ENCODE peak calls at places on chromosomes 13 and 19, in ten cellular contexts. F, S, O, V, T, A, B, Y, W and C are unnamed samples.

GRCh38 chr19:23305555-23305954 is 55.4 kb upstream of the ZNF724 start:
- DNase-seq in S (no peak), V (no peak), W (no peak), T (no peak), O (no peak), A (no peak), Y (no peak), B (no peak), F (no peak), C (no peak)

GRCh38 chr13:97018029-97018819 is 23.9 kb upstream of the OXGR1 start:
- DNase-seq in Y (peak; percentile 24), T (peak; percentile 75), B (peak; percentile 13), S (no peak), A (peak; percentile 80), W (peak; percentile 56), O (peak; percentile 50), F (peak; percentile 38), V (peak; percentile 52), C (peak; percentile 71)

GRCh38 chr13:95150555-95150954 is 150.7 kb downstream of the ABCC4 start:
- DNase-seq in T (no peak), B (no peak), O (no peak), W (no peak), A (no peak), S (no peak), F (no peak), V (no peak), Y (no peak), C (no peak)

GRCh38 chr19:39502640-39503417 is 4.1 kb downstream of the DLL3 start:
- DNase-seq in V (peak; percentile 82), B (peak; percentile 59), S (peak; percentile 28), Y (peak; percentile 65), T (peak; percentile 85), O (peak; percentile 50), W (peak; percentile 39), F (peak; percentile 33), A (peak; percentile 77), C (peak; percentile 55)

GRCh38 chr19:9850235-9850959 is 15.3 kb downstream of the PIN1 start:
- DNase-seq in O (peak; percentile 51), Y (no peak), T (no peak), S (no peak), W (no peak), A (no peak), V (no peak), F (no peak), B (no peak), C (no peak)

GRCh38 chr19:35216833-35217707 is 11.5 kb downstream of the FAM187B start:
- DNase-seq in O (peak; percentile 73), A (no peak), W (no peak), T (no peak), B (no peak), Y (peak; percentile 37), S (no peak), F (no peak), V (peak; percentile 65), C (no peak)

GRCh38 chr19:46714523-46715106 is 2.3 kb downstream of the PRKD2 start:
- DNase-seq in T (no peak), O (no peak), S (no peak), B (peak; percentile 51), W (no peak), F (no peak), A (no peak), V (no peak), Y (peak; percentile 70), C (no peak)

GRCh38 chr19:35943542-35944301 is 7.5 kb downstream of the LRFN3 start:
- DNase-seq in T (no peak), S (no peak), B (no peak), V (no peak), F (no peak), Y (no peak), W (no peak), O (no peak), A (no peak), C (no peak)

GRCh38 chr19:54427586-54427985 is 12.3 kb downstream of the TTYH1 start:
- DNase-seq in O (no peak), B (no peak), W (no peak), T (no peak), V (no peak), Y (no peak), A (no peak), F (no peak), S (no peak), C (no peak)

GRCh38 chr13:87123987-87124784 is 547.0 kb upstream of the SLITRK5 start:
- DNase-seq in S (peak; percentile 79), W (peak; percentile 79), F (no peak), Y (no peak), B (no peak), T (peak; percentile 95), V (no peak), O (peak; percentile 3), A (peak; percentile 89), C (no peak)

GRCh38 chr13:77584111-77584510 is 48.6 kb downstream of the SCEL start:
- DNase-seq in A (no peak), F (no peak), V (no peak), S (no peak), W (no peak), Y (no peak), B (no peak), T (no peak), O (no peak), C (no peak)

GRCh38 chr13:30870049-30870884 is 35.8 kb upstream of the MEDAG start:
- DNase-seq in S (peak; percentile 93), B (no peak), V (no peak), W (peak; percentile 98), T (peak; percentile 99), A (peak; percentile 99), O (peak; percentile 57), Y (no peak), F (peak; percentile 57), C (peak; percentile 51)

GRCh38 chr19:32864318-32865007 is 5.1 kb downstream of the SLC7A9 start:
- DNase-seq in A (no peak), B (no peak), T (no peak), Y (no peak), V (no peak), S (no peak), F (no peak), O (no peak), W (no peak), C (no peak)

GRCh38 chr13:51147732-51148131 is 36.7 kb upstream of the C13orf42 start:
- DNase-seq in S (no peak), B (no peak), T (no peak), W (no peak), Y (no peak), F (no peak), V (no peak), A (no peak), O (no peak), C (no peak)

GRCh38 chr19:18644144-18645034 is 7.6 kb downstream of the KLHL26 start:
- DNase-seq in T (no peak), S (no peak), W (no peak), Y (no peak), O (peak; percentile 33), A (no peak), B (no peak), F (no peak), V (no peak), C (no peak)

GRCh38 chr13:63438951-63439350 is 2023.3 kb upstream of the PCDH20 start:
- DNase-seq in Y (no peak), O (no peak), F (no peak), S (no peak), A (no peak), B (no peak), T (no peak), W (no peak), V (no peak), C (no peak)

GRCh38 chr13:49571299-49572240 is 13.8 kb downstream of the RCBTB1 start:
- DNase-seq in V (no peak), W (no peak), F (peak; percentile 44), B (no peak), A (no peak), S (no peak), Y (no peak), O (no peak), T (no peak), C (no peak)

GRCh38 chr13:97977982-97978381 is 24.5 kb downstream of the IPO5 start:
- DNase-seq in T (no peak), Y (no peak), A (no peak), W (no peak), V (no peak), F (no peak), O (no peak), B (no peak), S (no peak), C (no peak)

GRCh38 chr19:10189631-10190425 is 4.9 kb downstream of the DNMT1 start:
- DNase-seq in O (no peak), W (no peak), V (no peak), Y (no peak), T (no peak), B (no peak), S (no peak), A (no peak), F (no peak), C (no peak)

GRCh38 chr19:40255619-40256166 is 29.2 kb upstream of the CCNP start:
- DNase-seq in Y (no peak), T (no peak), O (no peak), S (no peak), F (no peak), A (no peak), W (no peak), B (no peak), V (no peak), C (peak; percentile 20)

GRCh38 chr13:42991892-42992584 is at the start of gene EPSTI1:
- DNase-seq in T (peak; percentile 79), W (no peak), F (peak; percentile 66), B (peak; percentile 67), A (peak; percentile 71), V (peak; percentile 84), O (peak; percentile 74), S (no peak), Y (peak; percentile 64), C (peak; percentile 93)

GRCh38 chr13:107518292-107518691 is 697.0 kb downstream of the LIG4 start:
- DNase-seq in T (peak; percentile 21), F (no peak), A (peak; percentile 24), W (no peak), S (no peak), V (no peak), B (no peak), O (no peak), Y (no peak), C (no peak)

GRCh38 chr19:3687774-3688706 is 12.2 kb downstream of the PIP5K1C start:
- DNase-seq in S (no peak), V (no peak), T (no peak), W (no peak), B (no peak), Y (peak; percentile 42), A (no peak), F (no peak), O (peak; percentile 49), C (peak; percentile 65)

GRCh38 chr19:45601524-45602522 is at the start of gene GPR4:
- DNase-seq in B (no peak), T (peak; percentile 54), O (no peak), V (no peak), W (no peak), Y (no peak), A (peak; percentile 48), S (no peak), F (no peak), C (no peak)

GRCh38 chr19:20863176-20863575 is 59.9 kb upstream of the ZNF85 start:
- DNase-seq in A (no peak), T (no peak), V (no peak), W (no peak), F (no peak), S (no peak), B (no peak), O (no peak), Y (no peak), C (no peak)

GRCh38 chr13:96834626-96835025 is 159.7 kb downstream of the OXGR1 start:
- DNase-seq in V (no peak), B (no peak), O (no peak), W (no peak), S (no peak), A (no peak), T (no peak), F (no peak), Y (no peak), C (no peak)

GRCh38 chr19:18233224-18233825 is 7.1 kb upstream of the PDE4C start:
- DNase-seq in B (peak; percentile 25), F (no peak), S (no peak), T (peak; percentile 57), Y (peak; percentile 29), V (peak; percentile 58), O (peak; percentile 35), A (peak; percentile 54), W (no peak), C (peak; percentile 37)

GRCh38 chr13:50715402-50716146 is 127.9 kb downstream of the DLEU7 start:
- DNase-seq in B (no peak), V (no peak), O (peak; percentile 71), Y (no peak), F (peak; percentile 45), A (no peak), T (no peak), W (no peak), S (no peak), C (no peak)